ENCODE peak calls at places on chromosomes 2 and 18, in four cellular contexts. One of them, this sample, is unnamed. For H3K36me3, the result is how much of the 10 kb centered on the place peaks cover.

GRCh38 chr2:141810148-141810547 is 320.7 kb downstream of the LRP1B start:
- DNase-seq in brain microvascular endothelial cell: no peak
- DNase-seq in naive thymus-derived CD4-positive, alpha-beta T cell: no peak
- DNase-seq in lower lobe of right lung: no peak
- DNase-seq in this sample: no peak

GRCh38 chr2:28036307-28036706 is 145.8 kb downstream of the BABAM2 start:
- DNase-seq in brain microvascular endothelial cell: no peak
- DNase-seq in lower lobe of right lung: no peak
- DNase-seq in naive thymus-derived CD4-positive, alpha-beta T cell: no peak
- DNase-seq in this sample: no peak

GRCh38 chr2:124088621-124089020 is 63.5 kb downstream of the CNTNAP5 start:
- DNase-seq in lower lobe of right lung: no peak
- DNase-seq in brain microvascular endothelial cell: no peak
- DNase-seq in naive thymus-derived CD4-positive, alpha-beta T cell: no peak
- DNase-seq in this sample: no peak

GRCh38 chr2:156982615-156983014 is 274.9 kb upstream of the GALNT5 start:
- DNase-seq in lower lobe of right lung: no peak
- DNase-seq in naive thymus-derived CD4-positive, alpha-beta T cell: no peak
- DNase-seq in brain microvascular endothelial cell: no peak
- DNase-seq in this sample: no peak

GRCh38 chr2:141906673-141907072 is 224.1 kb downstream of the LRP1B start:
- DNase-seq in lower lobe of right lung: no peak
- DNase-seq in brain microvascular endothelial cell: no peak
- DNase-seq in naive thymus-derived CD4-positive, alpha-beta T cell: no peak
- DNase-seq in this sample: no peak

GRCh38 chr18:63848159-63848558 is 39.3 kb upstream of the SERPINB2 start:
- DNase-seq in brain microvascular endothelial cell: peak
- DNase-seq in naive thymus-derived CD4-positive, alpha-beta T cell: no peak
- DNase-seq in lower lobe of right lung: no peak
- DNase-seq in this sample: no peak

GRCh38 chr18:8116346-8117007 is 492.8 kb upstream of the RAB12 start:
- DNase-seq in lower lobe of right lung: no peak
- DNase-seq in naive thymus-derived CD4-positive, alpha-beta T cell: no peak
- DNase-seq in brain microvascular endothelial cell: peak
- DNase-seq in this sample: peak

GRCh38 chr2:236687296-236687955 is 117.8 kb downstream of the ACKR3 start:
- DNase-seq in lower lobe of right lung: no peak
- DNase-seq in naive thymus-derived CD4-positive, alpha-beta T cell: no peak
- DNase-seq in brain microvascular endothelial cell: no peak
- DNase-seq in this sample: no peak

GRCh38 chr18:11042247-11042646 is 107.1 kb downstream of the PIEZO2 start:
- DNase-seq in brain microvascular endothelial cell: peak
- DNase-seq in lower lobe of right lung: no peak
- DNase-seq in naive thymus-derived CD4-positive, alpha-beta T cell: no peak
- DNase-seq in this sample: no peak

GRCh38 chr2:221308507-221309054 is 263.5 kb downstream of the EPHA4 start:
- DNase-seq in naive thymus-derived CD4-positive, alpha-beta T cell: no peak
- DNase-seq in brain microvascular endothelial cell: no peak
- DNase-seq in lower lobe of right lung: no peak
- DNase-seq in this sample: no peak

GRCh38 chr18:57627488-57627887 is 5.9 kb upstream of the NARS1 start:
- DNase-seq in brain microvascular endothelial cell: peak
- DNase-seq in naive thymus-derived CD4-positive, alpha-beta T cell: no peak
- DNase-seq in lower lobe of right lung: no peak
- DNase-seq in this sample: no peak

GRCh38 chr2:238929242-238930081 is 81.6 kb downstream of the TWIST2 start:
- DNase-seq in brain microvascular endothelial cell: peak
- DNase-seq in naive thymus-derived CD4-positive, alpha-beta T cell: no peak
- DNase-seq in lower lobe of right lung: no peak
- DNase-seq in this sample: peak

GRCh38 chr18:45998244-45998643 is 31.1 kb upstream of the EPG5 start:
- DNase-seq in naive thymus-derived CD4-positive, alpha-beta T cell: peak
- DNase-seq in brain microvascular endothelial cell: no peak
- DNase-seq in lower lobe of right lung: no peak
- DNase-seq in this sample: no peak

GRCh38 chr18:33839452-33840225 is 261.6 kb downstream of the ASXL3 start:
- DNase-seq in lower lobe of right lung: no peak
- DNase-seq in brain microvascular endothelial cell: peak
- DNase-seq in naive thymus-derived CD4-positive, alpha-beta T cell: no peak
- DNase-seq in this sample: no peak

GRCh38 chr2:46858697-46859080 is 56.9 kb downstream of the MCFD2 start:
- DNase-seq in naive thymus-derived CD4-positive, alpha-beta T cell: no peak
- DNase-seq in lower lobe of right lung: no peak
- DNase-seq in brain microvascular endothelial cell: peak
- DNase-seq in this sample: no peak

DNA sequence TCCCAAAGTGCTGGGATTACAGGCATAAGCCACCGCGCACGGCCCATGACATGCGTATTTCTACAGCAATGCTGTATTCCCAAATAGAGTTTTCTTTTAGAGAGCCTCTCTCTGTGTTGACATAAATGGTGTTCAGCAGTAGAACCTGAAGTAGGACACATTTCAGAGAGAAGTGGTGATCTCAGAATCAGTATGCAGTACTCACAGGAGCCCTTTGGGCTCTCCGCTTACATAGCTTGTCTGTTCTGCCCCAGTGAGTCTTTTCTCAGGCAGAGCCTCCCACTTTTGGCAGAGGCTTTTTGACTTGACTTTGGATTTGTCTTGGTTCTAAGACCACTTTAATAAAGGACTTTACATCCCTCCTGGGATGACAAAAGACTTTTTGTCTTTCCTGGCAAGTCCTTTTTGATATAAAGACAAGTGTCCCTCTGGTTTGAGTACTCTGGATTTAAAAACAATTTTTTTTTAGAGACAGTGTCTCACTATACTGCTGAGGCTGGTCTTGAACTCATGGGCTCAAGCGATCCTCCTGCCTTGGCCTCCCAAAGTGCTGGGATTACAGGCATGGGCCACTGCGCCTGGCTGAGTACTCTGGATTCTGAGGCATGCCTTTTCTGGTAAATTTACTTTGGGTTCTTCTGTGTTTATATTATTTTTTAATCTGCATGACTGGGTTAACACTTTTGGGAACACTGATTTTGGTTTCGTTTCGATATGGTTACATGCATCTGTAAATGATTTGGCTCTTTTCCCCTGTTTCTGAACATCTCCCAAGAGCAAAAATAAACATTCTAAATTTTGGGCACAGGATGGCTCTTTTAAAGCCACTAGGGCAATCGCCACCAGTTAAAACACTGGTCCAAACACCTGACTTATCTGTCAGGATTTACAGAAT is 113.2 kb downstream of the SMAD2 start:
- DNase-seq in lower lobe of right lung: no peak
- DNase-seq in naive thymus-derived CD4-positive, alpha-beta T cell: no peak
- DNase-seq in brain microvascular endothelial cell: no peak
- DNase-seq in this sample: no peak
- H3K27ac ChIP-seq in lower lobe of right lung: peak
- H3K27ac ChIP-seq in naive thymus-derived CD4-positive, alpha-beta T cell: no peak
- H3K27ac ChIP-seq in brain microvascular endothelial cell: no peak
- H3K27ac ChIP-seq in this sample: no peak

DNA sequence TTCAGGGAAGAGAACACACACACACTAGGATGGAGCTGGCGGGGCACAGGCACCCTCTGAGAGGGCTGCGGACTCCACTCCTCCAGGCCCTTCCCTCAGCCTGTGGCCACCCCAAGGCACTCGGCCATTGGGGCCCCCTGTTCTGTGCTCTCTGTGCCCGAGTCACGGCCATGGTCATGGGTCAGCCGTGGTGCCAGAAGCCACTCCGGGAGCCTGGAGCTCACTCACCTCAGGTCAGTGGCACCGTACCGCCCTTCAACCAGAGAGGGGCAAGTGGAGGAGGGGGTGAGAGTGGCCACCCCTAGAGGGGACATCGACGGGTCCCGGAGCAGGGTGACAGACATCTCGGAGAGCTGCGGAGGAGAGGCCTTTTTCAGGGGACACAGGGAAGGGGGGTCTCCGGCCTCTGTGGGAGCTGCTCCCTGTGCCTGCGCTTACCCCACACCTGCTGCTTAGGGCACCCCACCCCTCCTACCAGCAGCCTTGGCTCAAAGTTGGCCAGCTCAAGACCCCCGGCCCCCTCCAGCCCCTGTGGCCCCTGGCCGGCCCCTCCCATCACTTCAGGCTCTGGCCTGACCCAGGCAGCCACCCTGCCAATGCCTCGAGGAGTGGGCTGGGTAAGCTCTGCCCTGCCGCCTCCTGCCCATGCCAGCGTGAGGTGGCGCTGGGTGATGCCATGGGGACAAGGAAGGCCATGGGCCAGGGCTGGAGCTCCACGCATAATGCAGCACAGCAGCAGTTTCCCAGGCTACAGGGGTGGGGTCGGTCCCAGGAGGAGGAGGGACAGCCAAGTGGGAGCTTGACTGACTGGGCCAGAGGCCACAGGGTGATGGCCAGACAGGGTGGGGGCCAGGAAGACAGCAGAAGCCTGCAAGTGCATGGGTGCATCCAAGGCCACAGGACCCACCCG is 29.3 kb downstream of the AQP12A start:
- DNase-seq in lower lobe of right lung: no peak
- DNase-seq in naive thymus-derived CD4-positive, alpha-beta T cell: no peak
- DNase-seq in brain microvascular endothelial cell: no peak
- DNase-seq in this sample: no peak
- H3K36me3 ChIP-seq in lower lobe of right lung: under half
- H3K36me3 ChIP-seq in naive thymus-derived CD4-positive, alpha-beta T cell: under half
- H3K36me3 ChIP-seq in brain microvascular endothelial cell: under half
- H3K36me3 ChIP-seq in this sample: under half

GRCh38 chr2:20218331-20219320 is 6.3 kb downstream of the SDC1 start:
- DNase-seq in lower lobe of right lung: no peak
- DNase-seq in brain microvascular endothelial cell: no peak
- DNase-seq in naive thymus-derived CD4-positive, alpha-beta T cell: no peak
- DNase-seq in this sample: no peak
- H3K4me3 ChIP-seq in lower lobe of right lung: no peak
- H3K4me3 ChIP-seq in brain microvascular endothelial cell: no peak
- H3K4me3 ChIP-seq in naive thymus-derived CD4-positive, alpha-beta T cell: no peak
- H3K4me3 ChIP-seq in this sample: no peak

GRCh38 chr2:96816127-96816835 is at the start of gene CNNM3:
- DNase-seq in naive thymus-derived CD4-positive, alpha-beta T cell: peak
- DNase-seq in lower lobe of right lung: peak
- DNase-seq in brain microvascular endothelial cell: peak
- DNase-seq in this sample: peak
- H3K27ac ChIP-seq in naive thymus-derived CD4-positive, alpha-beta T cell: peak
- H3K27ac ChIP-seq in lower lobe of right lung: peak
- H3K27ac ChIP-seq in brain microvascular endothelial cell: peak
- H3K27ac ChIP-seq in this sample: peak

DNA sequence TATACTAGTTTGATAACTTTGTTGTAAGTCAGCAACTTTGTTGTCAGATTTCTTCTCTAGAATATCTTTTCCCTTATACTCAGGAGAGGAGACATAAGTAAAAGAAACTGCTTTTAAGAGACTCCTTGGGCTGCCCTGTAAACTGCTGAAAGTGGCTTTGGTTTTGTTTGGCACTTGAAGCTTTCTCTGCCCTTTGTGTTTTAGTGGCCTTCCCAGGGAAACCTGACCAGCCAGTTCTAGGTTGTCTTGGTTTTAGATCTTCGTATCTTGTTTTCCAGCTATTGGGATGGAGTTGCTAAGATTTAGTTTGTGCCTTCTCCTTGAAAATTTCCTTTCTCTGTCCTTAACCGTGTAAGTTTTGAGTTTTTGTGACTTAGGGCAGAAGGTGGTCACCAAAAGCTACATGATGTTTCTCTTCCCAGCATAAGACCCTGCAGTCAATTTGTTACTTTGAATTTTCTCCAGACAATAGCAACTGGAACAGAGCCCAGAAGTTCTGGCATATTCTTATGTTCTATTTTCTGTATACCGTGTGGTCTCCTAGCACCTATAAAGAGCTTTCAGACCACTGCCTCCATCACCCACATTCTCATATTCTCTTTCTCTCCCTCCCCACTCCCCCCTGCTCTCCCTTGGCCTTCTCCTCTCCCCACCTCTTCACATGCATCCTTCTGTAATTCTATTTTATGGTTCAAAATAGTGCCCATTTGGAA is 81.1 kb downstream of the BOLA3 start:
- DNase-seq in naive thymus-derived CD4-positive, alpha-beta T cell: no peak
- DNase-seq in lower lobe of right lung: no peak
- DNase-seq in brain microvascular endothelial cell: no peak
- DNase-seq in this sample: no peak
- H3K36me3 ChIP-seq in naive thymus-derived CD4-positive, alpha-beta T cell: under half
- H3K36me3 ChIP-seq in lower lobe of right lung: under half
- H3K36me3 ChIP-seq in brain microvascular endothelial cell: under half
- H3K36me3 ChIP-seq in this sample: under half

GRCh38 chr2:19099181-19099580 is 259.2 kb downstream of the OSR1 start:
- DNase-seq in lower lobe of right lung: no peak
- DNase-seq in brain microvascular endothelial cell: no peak
- DNase-seq in naive thymus-derived CD4-positive, alpha-beta T cell: no peak
- DNase-seq in this sample: no peak

GRCh38 chr2:19100570-19100969 is 257.9 kb downstream of the OSR1 start:
- DNase-seq in lower lobe of right lung: no peak
- DNase-seq in brain microvascular endothelial cell: no peak
- DNase-seq in naive thymus-derived CD4-positive, alpha-beta T cell: no peak
- DNase-seq in this sample: no peak

GRCh38 chr2:19102696-19103403 is 255.6 kb downstream of the OSR1 start:
- DNase-seq in lower lobe of right lung: no peak
- DNase-seq in naive thymus-derived CD4-positive, alpha-beta T cell: no peak
- DNase-seq in brain microvascular endothelial cell: no peak
- DNase-seq in this sample: no peak

GRCh38 chr2:19104503-19104902 is 253.9 kb downstream of the OSR1 start:
- DNase-seq in naive thymus-derived CD4-positive, alpha-beta T cell: no peak
- DNase-seq in lower lobe of right lung: no peak
- DNase-seq in brain microvascular endothelial cell: no peak
- DNase-seq in this sample: no peak

GRCh38 chr2:19101968-19102367 is 256.5 kb downstream of the OSR1 start:
- DNase-seq in lower lobe of right lung: no peak
- DNase-seq in brain microvascular endothelial cell: no peak
- DNase-seq in naive thymus-derived CD4-positive, alpha-beta T cell: no peak
- DNase-seq in this sample: no peak
- H3K4me3 ChIP-seq in lower lobe of right lung: no peak
- H3K4me3 ChIP-seq in brain microvascular endothelial cell: no peak
- H3K4me3 ChIP-seq in naive thymus-derived CD4-positive, alpha-beta T cell: no peak
- H3K4me3 ChIP-seq in this sample: no peak

GRCh38 chr2:64291181-64291580 is 147.0 kb upstream of the PELI1 start:
- DNase-seq in naive thymus-derived CD4-positive, alpha-beta T cell: no peak
- DNase-seq in brain microvascular endothelial cell: peak
- DNase-seq in lower lobe of right lung: no peak
- DNase-seq in this sample: peak
- H3K27ac ChIP-seq in naive thymus-derived CD4-positive, alpha-beta T cell: no peak
- H3K27ac ChIP-seq in brain microvascular endothelial cell: peak
- H3K27ac ChIP-seq in lower lobe of right lung: no peak
- H3K27ac ChIP-seq in this sample: no peak

DNA sequence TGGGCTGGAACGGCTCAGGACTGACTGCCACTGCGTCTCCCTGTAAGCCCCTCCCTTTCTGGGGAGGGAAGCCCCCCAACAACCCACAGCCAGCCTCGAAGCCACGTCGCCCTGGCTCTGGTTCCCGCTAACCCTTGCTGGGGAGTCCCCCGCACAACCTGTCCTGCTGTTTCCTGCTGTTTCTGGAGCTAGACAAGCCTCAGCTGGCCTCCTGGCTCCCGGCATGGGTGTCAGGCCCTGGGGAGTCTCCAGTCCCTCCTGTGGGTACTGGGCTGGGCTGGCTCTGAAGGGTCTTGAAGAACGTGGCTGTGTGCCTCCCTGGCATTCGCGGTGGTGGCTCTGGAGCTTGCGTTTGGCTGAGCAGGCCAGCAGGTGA is 20.9 kb downstream of the NFATC1 start:
- DNase-seq in brain microvascular endothelial cell: no peak
- DNase-seq in naive thymus-derived CD4-positive, alpha-beta T cell: no peak
- DNase-seq in lower lobe of right lung: no peak
- DNase-seq in this sample: no peak
- H3K36me3 ChIP-seq in brain microvascular endothelial cell: under half
- H3K36me3 ChIP-seq in naive thymus-derived CD4-positive, alpha-beta T cell: under half
- H3K36me3 ChIP-seq in lower lobe of right lung: under half
- H3K36me3 ChIP-seq in this sample: under half

GRCh38 chr2:127063701-127064590 is 43.0 kb downstream of the BIN1 start:
- DNase-seq in naive thymus-derived CD4-positive, alpha-beta T cell: no peak
- DNase-seq in brain microvascular endothelial cell: no peak
- DNase-seq in lower lobe of right lung: no peak
- DNase-seq in this sample: no peak
- H3K4me3 ChIP-seq in naive thymus-derived CD4-positive, alpha-beta T cell: no peak
- H3K4me3 ChIP-seq in brain microvascular endothelial cell: no peak
- H3K4me3 ChIP-seq in lower lobe of right lung: no peak
- H3K4me3 ChIP-seq in this sample: no peak

This sample was measured in SJSA1.